ENCODE peak calls at places on chromosomes 12 and 14, in nine cellular contexts. P, S, U, F, L, M, T, Y and Z are unnamed samples.

GRCh38 chr12:21774358-21775129 is at the start of gene KCNJ8:
- DNase-seq in P (peak; percentile 46), S (no peak), U (peak; percentile 94), F (peak; percentile 22), L (peak; percentile 81), M (peak; percentile 92), T (peak; percentile 41), Y (peak; percentile 93), Z (no peak)

GRCh38 chr12:92558241-92558773 is 144.5 kb upstream of the PLEKHG7 start:
- DNase-seq in P (no peak), S (no peak), U (no peak), F (no peak), L (no peak), M (no peak), T (no peak), Y (no peak), Z (no peak)

GRCh38 chr14:101228949-101229541 is 325.5 kb upstream of the RTL1 start:
- DNase-seq in P (no peak), S (no peak), U (no peak), F (no peak), L (peak; percentile 28), M (no peak), T (no peak), Y (no peak), Z (no peak)

GRCh38 chr12:6288235-6288634 is 22.2 kb upstream of the PLEKHG6 start:
- DNase-seq in P (no peak), S (no peak), U (no peak), F (peak; percentile 44), L (no peak), M (no peak), T (peak; percentile 86), Y (no peak), Z (peak; percentile 80)

GRCh38 chr14:23562822-23563472 is 4.6 kb downstream of the AP1G2 start:
- DNase-seq in P (no peak), S (peak; percentile 68), U (peak; percentile 77), F (peak; percentile 64), L (no peak), M (peak; percentile 48), T (peak; percentile 50), Y (no peak), Z (peak; percentile 50)

GRCh38 chr12:1796515-1797010 is 23.8 kb upstream of the LRTM2 start:
- DNase-seq in P (no peak), S (peak; percentile 18), U (no peak), F (no peak), L (peak; percentile 73), M (no peak), T (no peak), Y (no peak), Z (no peak)

GRCh38 chr12:3249081-3249800 is 172.1 kb downstream of the TSPAN9 start:
- DNase-seq in P (no peak), S (no peak), U (no peak), F (no peak), L (no peak), M (no peak), T (no peak), Y (no peak), Z (no peak)

GRCh38 chr12:58090685-58091084 is 149.3 kb downstream of the ATP23 start:
- DNase-seq in P (no peak), S (no peak), U (no peak), F (no peak), L (no peak), M (no peak), T (no peak), Y (no peak), Z (no peak)

GRCh38 chr12:54265364-54265812 is 14.5 kb downstream of the CBX5 start:
- DNase-seq in P (no peak), S (no peak), U (no peak), F (no peak), L (no peak), M (no peak), T (no peak), Y (no peak), Z (no peak)

GRCh38 chr12:109944975-109945374 is 44.9 kb downstream of the TCHP start:
- DNase-seq in P (no peak), S (no peak), U (peak; percentile 77), F (peak; percentile 45), L (no peak), M (no peak), T (peak; percentile 71), Y (no peak), Z (peak; percentile 64)
- TF ChIP-seq CTCF in P (no peak), S (no peak), U (no peak), F (no peak), L (no peak), M (peak; percentile 18), T (no peak), Y (no peak), Z (no peak)

GRCh38 chr12:27710592-27711311 is at the start of gene MRPS35:
- DNase-seq in P (peak; percentile 77), S (peak; percentile 91), U (peak; percentile 92), F (peak; percentile 95), L (peak; percentile 95), M (peak; percentile 94), T (peak; percentile 95), Y (peak; percentile 96), Z (peak; percentile 95)
- H3K4me3 ChIP-seq in P (peak within 1 kb of the TSS; percentile 99), S (peak within 1 kb of the TSS; percentile 86), U (peak within 1 kb of the TSS; percentile 68), F (peak within 1 kb of the TSS; percentile 99), L (peak within 1 kb of the TSS; percentile 94), M (peak within 1 kb of the TSS; percentile 97), T (peak within 1 kb of the TSS; percentile 91), Y (peak within 1 kb of the TSS; percentile 99), Z (peak within 1 kb of the TSS; percentile 95)

GRCh38 chr14:35425850-35426249 is 21.3 kb upstream of the NFKBIA start:
- DNase-seq in P (no peak), S (no peak), U (no peak), F (no peak), L (no peak), M (no peak), T (no peak), Y (no peak), Z (no peak)
- TF ChIP-seq CTCF in P (no peak), S (no peak), U (no peak), F (no peak), L (no peak), M (no peak), T (no peak), Y (no peak), Z (no peak)

GRCh38 chr12:90515199-90516175 is 439.5 kb downstream of the CCER1 start:
- DNase-seq in P (no peak), S (no peak), U (no peak), F (peak; percentile 26), L (no peak), M (no peak), T (peak; percentile 55), Y (no peak), Z (peak; percentile 64)
- H3K4me3 ChIP-seq in P (no peak overlapping the region), S (no peak overlapping the region), U (no peak overlapping the region), F (no peak overlapping the region), L (no peak overlapping the region), M (no peak overlapping the region), T (no peak overlapping the region), Y (no peak overlapping the region), Z (no peak overlapping the region)

GRCh38 chr12:74646831-74647230 is 109.2 kb downstream of the ATXN7L3B start:
- DNase-seq in P (peak; percentile 3), S (peak; percentile 28), U (peak; percentile 5), F (peak; percentile 1), L (no peak), M (no peak), T (peak; percentile 1), Y (no peak), Z (no peak)
- TF ChIP-seq CTCF in P (peak; percentile 22), S (peak; percentile 75), U (no peak), F (peak; percentile 2), L (no peak), M (peak; percentile 39), T (no peak), Y (no peak), Z (no peak)

GRCh38 chr12:20372326-20373097 is 4.2 kb downstream of the PDE3A start:
- DNase-seq in P (no peak), S (no peak), U (no peak), F (no peak), L (no peak), M (no peak), T (no peak), Y (no peak), Z (no peak)
- H3K4me3 ChIP-seq in P (peak overlapping the region; percentile 59), S (no peak overlapping the region), U (no peak overlapping the region), F (no peak overlapping the region), L (peak overlapping the region; percentile 71), M (peak overlapping the region; percentile 82), T (no peak overlapping the region), Y (no peak overlapping the region), Z (no peak overlapping the region)

DNA sequence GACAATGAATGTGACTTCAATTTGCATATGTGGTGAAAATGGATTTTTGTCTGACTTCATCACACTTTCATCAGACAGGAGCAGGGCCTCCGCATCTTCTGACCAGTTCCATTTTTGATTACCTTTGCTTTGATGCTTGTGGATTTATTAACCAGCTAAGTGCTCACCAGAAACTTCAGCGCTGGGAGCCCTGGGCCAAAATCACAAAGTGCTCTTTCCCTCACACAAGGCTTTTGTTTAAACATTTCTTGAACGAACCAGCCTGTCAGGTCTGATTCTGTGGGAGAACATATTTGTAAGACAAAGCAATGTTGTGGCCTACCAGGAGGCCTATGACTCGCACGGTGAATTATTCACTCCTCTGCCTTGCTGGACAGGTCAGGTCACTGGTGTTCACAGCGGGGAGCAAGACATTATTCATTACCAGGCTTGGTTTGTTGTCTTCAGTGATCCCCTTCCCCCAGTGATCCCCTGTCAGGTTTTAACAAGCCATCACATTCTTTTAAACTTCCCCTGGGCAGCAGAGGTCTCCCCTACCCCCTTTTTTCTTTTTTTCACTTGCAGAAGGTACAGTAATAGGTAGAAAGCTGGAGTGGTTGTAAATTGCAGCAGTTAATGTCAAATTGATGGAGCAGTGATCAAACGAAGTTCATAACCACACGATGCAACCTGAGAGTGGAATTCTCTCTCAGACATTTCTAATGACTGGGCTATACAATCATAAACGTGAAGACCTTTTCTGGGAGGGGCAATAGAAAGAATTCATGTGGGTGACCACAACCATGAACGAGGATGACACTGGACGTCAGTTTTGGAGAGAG is 167.5 kb upstream of the PRICKLE1 start:
- DNase-seq in P (peak; percentile 99), S (no peak), U (peak; percentile 19), F (peak; percentile 80), L (no peak), M (no peak), T (peak; percentile 57), Y (no peak), Z (peak; percentile 67)
- TF ChIP-seq CTCF in P (no peak), S (no peak), U (no peak), F (no peak), L (no peak), M (no peak), T (no peak), Y (no peak), Z (no peak)

GRCh38 chr14:76762617-76763361 is 1.5 kb downstream of the VASH1 start:
- DNase-seq in P (no peak), S (no peak), U (no peak), F (peak; percentile 19), L (no peak), M (no peak), T (no peak), Y (peak; percentile 60), Z (peak; percentile 50)
- H3K4me3 ChIP-seq in P (peak overlapping the region; percentile 76), S (no peak overlapping the region), U (peak overlapping the region; percentile 55), F (peak overlapping the region; percentile 73), L (peak overlapping the region; percentile 75), M (peak overlapping the region; percentile 93), T (peak overlapping the region; percentile 61), Y (peak overlapping the region; percentile 52), Z (peak overlapping the region; percentile 70)